ENCODE peak calls at places on chromosomes 2 and 18, in nine cellular contexts. U is K562, Z is Peyer's patch, M is heart left ventricle, L is Panc1, V is psoas muscle, C is colonic mucosa, H is right lobe of liver, A is ovary. J is an unnamed sample.

GRCh38 chr2:182283512-182283911 is 143.3 kb downstream of the PDE1A start:
- DNase-seq in U (no peak), Z (no peak), M (no peak), L (no peak), V (no peak), C (no peak), H (no peak), A (no peak), J (no peak)

GRCh38 chr2:218317232-218317630 is 24.9 kb upstream of the TMBIM1 start:
- DNase-seq in U (no peak), Z (no peak), M (no peak), L (no peak), V (no peak), C (no peak), H (no peak), A (no peak), J (no peak)

GRCh38 chr2:26609839-26610277 is 31.3 kb downstream of the CIB4 start:
- DNase-seq in U (no peak), Z (no peak), M (no peak), L (no peak), V (no peak), C (no peak), H (no peak), A (no peak), J (no peak)

GRCh38 chr2:156728328-156728727 is 292.1 kb downstream of the GPD2 start:
- DNase-seq in U (no peak), Z (no peak), M (no peak), L (no peak), V (no peak), C (no peak), H (no peak), A (no peak), J (no peak)

GRCh38 chr2:135952891-135953290 is 32.5 kb downstream of the DARS1 start:
- DNase-seq in U (no peak), Z (no peak), M (no peak), L (no peak), V (no peak), C (no peak), H (no peak), A (no peak), J (no peak)

GRCh38 chr2:45380131-45380836 is 230.8 kb downstream of the SRBD1 start:
- DNase-seq in U (no peak), Z (no peak), M (no peak), L (peak; percentile 12), V (no peak), C (peak; percentile 20), H (no peak), A (no peak), J (no peak)

GRCh38 chr18:48486762-48487161 is 52.1 kb upstream of the CTIF start:
- DNase-seq in U (no peak), Z (no peak), M (no peak), L (no peak), V (no peak), C (no peak), H (no peak), A (no peak), J (no peak)

GRCh38 chr2:130810490-130810889 is 26.2 kb upstream of the ARHGEF4 start:
- DNase-seq in U (no peak), Z (no peak), M (no peak), L (no peak), V (no peak), C (no peak), H (no peak), A (no peak), J (no peak)

GRCh38 chr18:8821531-8821930 is 116.2 kb downstream of the MTCL1 start:
- DNase-seq in U (no peak), Z (no peak), M (no peak), L (no peak), V (no peak), C (no peak), H (no peak), A (no peak), J (no peak)

GRCh38 chr18:8820701-8821465 is 115.5 kb downstream of the MTCL1 start:
- DNase-seq in U (no peak), Z (no peak), M (no peak), L (no peak), V (no peak), C (no peak), H (no peak), A (no peak), J (no peak)

GRCh38 chr18:8824846-8825245 is 119.5 kb downstream of the MTCL1 start:
- DNase-seq in U (no peak), Z (no peak), M (no peak), L (no peak), V (no peak), C (no peak), H (no peak), A (no peak), J (no peak)

GRCh38 chr18:8823530-8823929 is 118.2 kb downstream of the MTCL1 start:
- DNase-seq in U (no peak), Z (no peak), M (no peak), L (no peak), V (no peak), C (no peak), H (no peak), A (no peak), J (no peak)

DNA sequence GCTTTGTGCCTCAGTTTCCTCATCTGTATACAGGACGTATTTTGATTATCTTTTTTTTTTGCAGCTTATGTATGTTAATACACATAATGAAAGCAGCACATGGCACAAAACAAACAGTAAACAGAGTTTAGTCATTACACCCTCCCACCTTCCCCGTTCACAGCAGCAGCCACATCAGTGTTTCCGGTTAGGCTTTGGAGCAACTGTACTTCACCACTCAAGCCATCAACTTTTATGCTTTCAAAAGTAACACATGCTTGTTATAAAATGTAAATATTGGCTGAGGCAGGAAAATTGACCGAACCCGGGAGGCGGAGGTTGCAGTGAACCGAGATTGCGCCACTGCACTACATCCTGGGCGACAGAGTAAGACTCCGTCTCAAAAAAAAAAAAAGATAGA is 117.3 kb downstream of the MTCL1 start:
- DNase-seq in U (no peak), Z (no peak), M (no peak), L (no peak), V (no peak), C (no peak), H (no peak), A (no peak), J (no peak)
- H3K36me3 ChIP-seq in U (no peaks in the 10 kb centered on the region), Z (peaks cover 3% of the 10 kb centered on the region), M (no peaks in the 10 kb centered on the region), L (peaks cover 10% of the 10 kb centered on the region), V (no peaks in the 10 kb centered on the region), C (no peaks in the 10 kb centered on the region), H (no peaks in the 10 kb centered on the region), A (no peaks in the 10 kb centered on the region), J (no peaks in the 10 kb centered on the region)

DNA sequence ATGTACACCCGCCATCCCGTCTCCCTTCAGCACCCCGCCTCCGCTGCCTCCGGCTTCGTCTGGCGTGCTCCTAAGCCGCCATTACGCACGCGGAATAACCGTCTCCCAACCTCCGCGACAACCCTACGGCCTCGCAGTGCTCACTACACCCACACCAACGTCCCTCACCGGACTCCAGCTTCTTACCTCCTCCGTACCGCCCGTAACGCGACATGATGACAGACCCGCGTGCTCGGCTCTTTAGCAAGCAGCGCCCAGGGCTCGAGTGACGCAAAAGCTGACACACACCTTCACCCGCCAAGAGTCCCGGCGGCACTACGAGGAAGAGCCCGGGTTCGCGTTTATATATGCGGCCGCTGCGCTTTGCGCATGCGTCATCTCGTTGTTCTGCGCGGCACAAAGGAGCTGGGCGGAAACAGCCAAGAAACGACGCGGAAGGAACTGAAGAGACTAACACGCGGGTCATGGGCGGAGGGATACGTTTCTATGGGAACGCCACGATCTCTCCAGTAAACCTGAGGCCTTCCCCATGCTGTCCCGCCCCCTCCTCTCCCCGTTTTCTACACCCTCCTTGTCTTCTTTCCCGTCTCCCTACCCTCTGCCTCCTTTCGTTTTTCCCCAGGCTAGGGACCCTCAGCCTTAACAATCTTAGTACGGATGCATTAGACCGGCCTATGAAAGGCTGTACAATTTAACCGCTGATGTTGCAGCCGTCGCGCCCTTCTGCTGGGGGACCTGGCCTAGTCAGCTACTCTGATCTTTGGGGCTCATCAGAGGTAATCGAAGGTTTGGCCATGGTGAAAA is at the start of gene SRSF7:
- DNase-seq in U (peak; percentile 98), Z (peak; percentile 99), M (peak; percentile 98), L (peak; percentile 97), V (peak; percentile 99), C (peak; percentile 98), H (peak; percentile 98), A (peak; percentile 99), J (peak; percentile 96)
- TF ChIP-seq CTCF in U (no peak), Z (no peak), M (no peak), L (no peak), V (no peak), C (no peak), H (no peak), A (peak; percentile 39), J (no peak)

GRCh38 chr2:18626256-18626668 is 36.9 kb upstream of the NT5C1B start:
- DNase-seq in U (no peak), Z (no peak), M (no peak), L (no peak), V (no peak), C (no peak), H (no peak), A (no peak), J (no peak)

GRCh38 chr2:18623782-18624181 is 34.4 kb upstream of the NT5C1B start:
- DNase-seq in U (no peak), Z (no peak), M (no peak), L (no peak), V (no peak), C (no peak), H (no peak), A (no peak), J (no peak)

GRCh38 chr2:18626958-18627650 is 37.7 kb upstream of the NT5C1B start:
- DNase-seq in U (no peak), Z (no peak), M (no peak), L (no peak), V (no peak), C (no peak), H (no peak), A (no peak), J (no peak)

GRCh38 chr2:18630101-18630500 is 40.7 kb upstream of the NT5C1B start:
- DNase-seq in U (no peak), Z (no peak), M (no peak), L (no peak), V (no peak), C (no peak), H (no peak), A (no peak), J (no peak)

GRCh38 chr2:18625563-18625962 is 36.2 kb upstream of the NT5C1B start:
- DNase-seq in U (no peak), Z (no peak), M (no peak), L (no peak), V (no peak), C (no peak), H (no peak), A (no peak), J (no peak)
- H3K27ac ChIP-seq in U (no peak overlapping the region), Z (no peak overlapping the region), M (no peak overlapping the region), L (no peak overlapping the region), V (no peak overlapping the region), C (no peak overlapping the region), H (no peak overlapping the region), A (no peak overlapping the region), J (no peak overlapping the region)

GRCh38 chr2:42289222-42289621 is 71.8 kb downstream of the COX7A2L start:
- DNase-seq in U (no peak), Z (no peak), M (no peak), L (no peak), V (no peak), C (no peak), H (no peak), A (no peak), J (no peak)

GRCh38 chr2:42288811-42289210 is 72.2 kb downstream of the COX7A2L start:
- DNase-seq in U (no peak), Z (no peak), M (no peak), L (no peak), V (no peak), C (no peak), H (no peak), A (no peak), J (no peak)

GRCh38 chr2:42293019-42293418 is 68.0 kb downstream of the COX7A2L start:
- DNase-seq in U (no peak), Z (no peak), M (no peak), L (no peak), V (no peak), C (no peak), H (no peak), A (no peak), J (no peak)

GRCh38 chr2:42286268-42286946 is 74.6 kb downstream of the COX7A2L start:
- DNase-seq in U (no peak), Z (no peak), M (no peak), L (no peak), V (no peak), C (no peak), H (no peak), A (no peak), J (no peak)

GRCh38 chr2:42290005-42290404 is 71.0 kb downstream of the COX7A2L start:
- DNase-seq in U (no peak), Z (no peak), M (no peak), L (no peak), V (no peak), C (no peak), H (no peak), A (no peak), J (no peak)
- H3K36me3 ChIP-seq in U (peaks cover 20% of the 10 kb centered on the region), Z (peaks cover 41% of the 10 kb centered on the region), M (peaks cover 56% of the 10 kb centered on the region), L (peaks cover 33% of the 10 kb centered on the region), V (no peaks in the 10 kb centered on the region), C (no peaks in the 10 kb centered on the region), H (peaks cover 5% of the 10 kb centered on the region), A (no peaks in the 10 kb centered on the region), J (peaks cover 6% of the 10 kb centered on the region)

J was measured in thoracic aorta.